ENCODE peak calls at places on chromosomes 16 and 17, in five cellular contexts. J, E, I, H and X are unnamed samples.

GRCh38 chr17:68197091-68197996 is 50.5 kb upstream of the AMZ2 start:
- DNase-seq in J (no peak), E (no peak), I (peak), H (no peak), X (no peak)

GRCh38 chr17:16463341-16464000 is 28.5 kb downstream of the LRRC75A start:
- DNase-seq in J (peak), E (no peak), I (peak), H (no peak), X (peak)

GRCh38 chr17:16882243-16882925 is 89.5 kb downstream of the TNFRSF13B start:
- DNase-seq in J (no peak), E (no peak), I (peak), H (no peak), X (no peak)

GRCh38 chr16:68296291-68296690 is 14.5 kb downstream of the SLC7A6OS start:
- DNase-seq in J (no peak), E (no peak), I (no peak), H (no peak), X (no peak)

GRCh38 chr17:41496803-41497484 is 7.2 kb upstream of the KRT36 start:
- DNase-seq in J (peak), E (peak), I (peak), H (peak), X (peak)

GRCh38 chr16:81837312-81837748 is 58.2 kb downstream of the PLCG2 start:
- DNase-seq in J (no peak), E (no peak), I (no peak), H (no peak), X (no peak)

GRCh38 chr16:87233928-87234327 is 83.3 kb downstream of the C16orf95 start:
- DNase-seq in J (peak), E (no peak), I (peak), H (no peak), X (peak)

GRCh38 chr16:53150769-53151168 is 96.0 kb downstream of the CHD9 start:
- DNase-seq in J (no peak), E (no peak), I (no peak), H (no peak), X (no peak)

GRCh38 chr17:17189559-17189958 is 16.6 kb downstream of the PLD6 start:
- DNase-seq in J (no peak), E (no peak), I (no peak), H (no peak), X (no peak)

GRCh38 chr16:28166394-28167208 is 45.2 kb downstream of the XPO6 start:
- DNase-seq in J (peak), E (no peak), I (no peak), H (no peak), X (peak)

GRCh38 chr17:67107811-67108210 is 63.5 kb downstream of the CACNG1 start:
- DNase-seq in J (no peak), E (no peak), I (no peak), H (no peak), X (no peak)

GRCh38 chr16:74275031-74275636 is 21.5 kb upstream of the PSMD7 start:
- DNase-seq in J (peak), E (no peak), I (no peak), H (no peak), X (peak)

GRCh38 chr17:64679710-64680216 is 17.7 kb upstream of the SMURF2 start:
- DNase-seq in J (peak), E (no peak), I (no peak), H (no peak), X (peak)

GRCh38 chr17:17713839-17714238 is 32.6 kb downstream of the RAI1 start:
- DNase-seq in J (peak), E (no peak), I (no peak), H (no peak), X (peak)

GRCh38 chr16:69566437-69567030 is 768 bp downstream of the NFAT5 start:
- DNase-seq in J (peak), E (peak), I (peak), H (no peak), X (peak)

GRCh38 chr16:11224894-11225676 is 30.9 kb downstream of the SOCS1 start:
- DNase-seq in J (peak), E (no peak), I (no peak), H (no peak), X (peak)

GRCh38 chr16:11683140-11683539 is 14.9 kb downstream of the SNN start:
- DNase-seq in J (no peak), E (no peak), I (no peak), H (no peak), X (no peak)

GRCh38 chr16:1437606-1438005 is 6.7 kb downstream of the PERCC1 start:
- DNase-seq in J (no peak), E (no peak), I (no peak), H (no peak), X (no peak)

GRCh38 chr17:39636927-39637736 is at the start of gene STARD3:
- DNase-seq in J (peak), E (peak), I (peak), H (no peak), X (peak)

GRCh38 chr17:58330997-58331814 is 2.6 kb upstream of the TSPOAP1 start:
- DNase-seq in J (no peak), E (no peak), I (peak), H (no peak), X (no peak)

GRCh38 chr17:60231234-60231633 is 81.5 kb downstream of the CA4 start:
- DNase-seq in J (peak), E (no peak), I (no peak), H (no peak), X (peak)

GRCh38 chr17:63452979-63453551 is 7.0 kb upstream of the CYB561 start:
- DNase-seq in J (no peak), E (no peak), I (no peak), H (no peak), X (no peak)

GRCh38 chr17:49216482-49216881 is 6.0 kb downstream of the ABI3 start:
- DNase-seq in J (no peak), E (no peak), I (no peak), H (no peak), X (no peak)

GRCh38 chr16:5972747-5973146 is 875.2 kb upstream of the EEF2KMT start:
- DNase-seq in J (no peak), E (no peak), I (no peak), H (no peak), X (no peak)
- H3K27ac ChIP-seq in J (no peak), E (no peak), I (no peak), H (no peak), X (no peak)

DNA sequence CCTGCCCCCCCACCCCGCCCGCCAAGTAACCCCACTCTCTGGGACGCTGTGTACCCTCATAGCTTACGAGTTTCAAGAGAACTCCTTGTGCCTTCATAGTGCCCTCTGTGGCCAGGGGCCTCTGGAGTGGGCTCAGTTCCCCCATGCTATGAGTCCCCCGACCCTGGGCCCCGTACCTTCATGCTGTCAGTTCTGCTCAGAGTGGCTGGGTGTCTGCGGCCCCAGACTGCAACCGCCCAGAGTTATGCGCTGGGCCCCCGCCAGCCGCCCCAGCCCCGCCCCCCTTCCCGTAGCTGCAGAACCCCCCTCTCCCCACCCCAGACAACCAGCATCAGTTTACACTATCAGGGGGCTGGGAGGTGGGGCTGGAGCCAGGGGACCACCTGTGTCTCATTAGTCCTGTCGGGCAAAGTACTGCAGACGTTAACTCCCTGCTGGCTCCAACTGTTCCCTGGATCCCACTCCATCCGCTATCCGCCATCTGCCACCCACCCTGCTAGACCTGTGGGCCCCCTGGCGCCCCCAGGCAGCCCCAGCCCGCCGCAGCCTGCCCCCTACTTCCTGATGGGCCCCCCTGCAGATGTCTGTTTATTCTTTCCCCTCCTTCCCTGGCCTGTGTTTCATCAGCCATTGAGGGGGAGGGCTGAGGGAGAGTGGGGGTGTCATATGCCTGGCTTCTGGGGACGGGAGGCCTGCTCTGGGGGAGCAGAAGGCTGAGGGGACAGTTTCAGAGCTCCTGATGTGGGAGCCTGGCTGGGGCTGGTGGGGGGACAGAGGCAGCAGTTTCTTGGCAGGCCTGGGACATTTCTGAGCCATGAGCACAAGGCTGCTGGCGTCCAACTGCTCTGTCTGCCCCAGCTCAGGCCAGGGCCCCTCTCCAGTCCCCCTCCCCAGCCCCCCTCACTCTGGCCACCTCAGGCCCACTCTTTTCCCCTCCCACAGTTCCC is at the start of gene MFAP4:
- DNase-seq in J (peak), E (no peak), I (peak), H (no peak), X (peak)
- H4K91ac ChIP-seq in J (peak), E (no peak), I (no peak), H (peak), X (peak)

GRCh38 chr17:7887038-7887481 is 1.5 kb upstream of the CHD3 start:
- DNase-seq in J (no peak), E (no peak), I (peak), H (no peak), X (no peak)
- H2AFZ ChIP-seq in J (peak), E (peak), I (no peak), H (no peak), X (no peak)

GRCh38 chr16:57786632-57787518 is 15.4 kb downstream of the KIFC3 start:
- DNase-seq in J (peak), E (no peak), I (no peak), H (no peak), X (no peak)

GRCh38 chr16:57791156-57791902 is 11.0 kb downstream of the KIFC3 start:
- DNase-seq in J (no peak), E (no peak), I (no peak), H (no peak), X (no peak)

GRCh38 chr16:57787519-57787905 is 14.8 kb downstream of the KIFC3 start:
- DNase-seq in J (no peak), E (no peak), I (no peak), H (no peak), X (no peak)

GRCh38 chr16:57788252-57788841 is 13.9 kb downstream of the KIFC3 start:
- DNase-seq in J (no peak), E (no peak), I (no peak), H (no peak), X (no peak)

DNA sequence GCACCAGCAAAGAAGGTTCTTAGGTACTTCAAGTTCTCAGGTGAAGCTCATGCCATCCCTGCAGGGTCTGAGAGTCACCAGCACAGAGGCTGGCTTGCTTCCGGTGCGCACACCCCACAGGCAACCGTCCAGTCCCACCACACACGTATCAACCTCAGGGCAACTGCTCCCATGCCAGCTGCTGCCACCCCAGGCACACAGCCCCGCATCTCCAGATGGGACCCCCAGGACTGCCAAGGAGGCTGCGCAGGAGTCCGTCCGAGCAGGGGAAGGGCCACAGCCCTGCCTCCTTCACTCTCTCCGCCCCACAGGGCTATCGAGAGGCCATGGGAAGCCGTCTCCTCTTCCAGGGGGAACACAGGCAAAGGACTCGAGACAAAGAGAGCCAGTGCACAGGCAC is 13.3 kb downstream of the KIFC3 start:
- DNase-seq in J (no peak), E (no peak), I (no peak), H (no peak), X (no peak)
- H3K27ac ChIP-seq in J (no peak), E (no peak), I (no peak), H (no peak), X (no peak)

GRCh38 chr17:56914641-56915263 is 903 bp upstream of the TRIM25 start:
- DNase-seq in J (no peak), E (no peak), I (no peak), H (no peak), X (no peak)

GRCh38 chr17:56912105-56912999 is 1.5 kb downstream of the TRIM25 start:
- DNase-seq in J (no peak), E (no peak), I (no peak), H (no peak), X (peak)

GRCh38 chr17:56910509-56911235 is 3.2 kb downstream of the TRIM25 start:
- DNase-seq in J (no peak), E (no peak), I (no peak), H (no peak), X (no peak)

GRCh38 chr17:56913000-56913866 is 616 bp downstream of the TRIM25 start:
- DNase-seq in J (no peak), E (peak), I (peak), H (no peak), X (peak)

GRCh38 chr17:56913867-56914640 is at the start of gene TRIM25:
- DNase-seq in J (peak), E (peak), I (peak), H (no peak), X (peak)
- H4K91ac ChIP-seq in J (peak), E (peak), I (no peak), H (peak), X (peak)

GRCh38 chr17:82776454-82776853 is 24.6 kb downstream of the TBCD start:
- DNase-seq in J (no peak), E (no peak), I (no peak), H (no peak), X (no peak)

GRCh38 chr17:82772026-82772425 is 20.2 kb downstream of the TBCD start:
- DNase-seq in J (peak), E (no peak), I (no peak), H (no peak), X (peak)

GRCh38 chr17:82779541-82779940 is 27.7 kb downstream of the TBCD start:
- DNase-seq in J (no peak), E (no peak), I (no peak), H (no peak), X (no peak)

GRCh38 chr17:82780195-82780594 is 28.3 kb downstream of the TBCD start:
- DNase-seq in J (no peak), E (no peak), I (no peak), H (no peak), X (peak)

DNA sequence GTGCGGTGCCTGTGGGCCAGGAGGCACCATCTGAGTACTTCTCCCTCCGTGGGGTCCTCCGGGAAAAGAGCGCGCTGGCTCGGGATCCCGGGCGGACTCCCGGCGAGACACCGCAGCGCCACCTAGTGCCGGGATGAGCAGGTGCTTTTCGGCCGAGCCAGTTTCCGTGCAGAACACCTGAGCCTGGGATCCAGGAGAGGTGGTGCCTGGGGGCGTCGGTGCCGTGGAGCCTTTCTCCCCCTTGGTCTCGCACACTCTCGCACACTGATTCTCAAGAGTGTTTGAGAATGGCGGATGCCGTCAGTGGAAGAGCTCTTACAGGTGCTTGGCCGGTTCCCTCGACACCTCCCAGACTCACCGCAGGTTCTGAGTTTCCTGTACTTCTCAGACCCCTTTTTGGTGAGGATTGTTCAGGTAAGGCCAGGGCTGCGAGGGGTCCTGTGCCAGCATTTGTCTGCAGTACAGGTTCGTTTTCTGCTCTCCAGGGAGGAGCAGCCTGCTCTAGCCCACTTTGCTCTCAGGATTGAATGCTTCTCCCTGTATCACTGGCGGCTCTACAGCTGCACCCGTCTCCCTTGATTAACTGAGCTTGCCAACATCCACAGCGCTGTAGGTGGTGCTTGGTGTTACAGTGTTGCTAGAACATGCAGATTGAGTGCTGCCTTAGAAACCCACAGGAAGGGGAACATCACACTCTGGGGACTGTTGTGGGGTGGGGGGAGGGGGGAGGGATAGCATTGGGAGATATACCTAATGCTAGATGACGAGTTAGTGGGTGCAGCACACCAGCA is 23.4 kb downstream of the TBCD start:
- DNase-seq in J (no peak), E (peak), I (peak), H (no peak), X (peak)
- H2AFZ ChIP-seq in J (peak), E (no peak), I (no peak), H (no peak), X (no peak)

GRCh38 chr16:15816228-15816627 is 40.6 kb downstream of the MYH11 start:
- DNase-seq in J (no peak), E (no peak), I (no peak), H (no peak), X (no peak)

GRCh38 chr16:15820837-15821236 is 36.0 kb downstream of the MYH11 start:
- DNase-seq in J (no peak), E (no peak), I (no peak), H (no peak), X (no peak)

GRCh38 chr16:15822957-15823356 is 33.9 kb downstream of the MYH11 start:
- DNase-seq in J (no peak), E (no peak), I (no peak), H (no peak), X (no peak)

DNA sequence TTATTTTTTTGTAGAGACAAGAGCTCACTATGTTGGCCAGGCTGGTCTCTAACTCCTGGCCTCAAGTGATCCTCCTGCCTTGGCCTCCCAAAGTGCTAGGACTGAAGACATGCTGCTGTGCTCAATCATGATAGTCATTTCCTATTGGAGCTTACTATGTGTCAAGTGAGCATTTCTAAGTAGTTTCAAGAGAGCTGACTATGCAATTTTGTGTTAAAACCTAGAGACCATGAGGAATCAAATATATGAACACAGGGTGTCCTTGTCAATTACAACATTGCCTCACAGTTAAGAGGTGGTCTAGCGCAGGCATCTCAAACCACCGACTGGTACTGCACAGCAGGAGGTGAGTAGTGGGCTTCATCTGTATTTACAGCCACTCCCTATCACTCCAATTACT is 37.8 kb downstream of the MYH11 start:
- DNase-seq in J (no peak), E (no peak), I (no peak), H (no peak), X (no peak)
- H3K27ac ChIP-seq in J (no peak), E (no peak), I (no peak), H (no peak), X (no peak)